ENCODE peak calls at places on chromosomes 5 and 9, in four cellular contexts. One of them, this sample, is unnamed. For H3K27me3, the result is how much of the 10 kb centered on the place peaks cover.

GRCh38 chr5:66810151-66810550 is 214.0 kb downstream of the MAST4 start:
- DNase-seq in body of pancreas: no peak
- DNase-seq in dorsolateral prefrontal cortex: no peak
- DNase-seq in PC-9: no peak
- DNase-seq in this sample: no peak

GRCh38 chr5:157994906-157995519 is 136.1 kb upstream of the CLINT1 start:
- DNase-seq in body of pancreas: peak
- DNase-seq in dorsolateral prefrontal cortex: no peak
- DNase-seq in PC-9: peak
- DNase-seq in this sample: peak

GRCh38 chr9:114027159-114027895 is 50.8 kb downstream of the AMBP start:
- DNase-seq in body of pancreas: peak
- DNase-seq in dorsolateral prefrontal cortex: no peak
- DNase-seq in PC-9: no peak
- DNase-seq in this sample: no peak

GRCh38 chr5:150142189-150142788 is 13.4 kb downstream of the PDGFRB start:
- DNase-seq in body of pancreas: no peak
- DNase-seq in dorsolateral prefrontal cortex: no peak
- DNase-seq in PC-9: no peak
- DNase-seq in this sample: no peak

GRCh38 chr9:4349841-4350418 is 50.1 kb upstream of the GLIS3 start:
- DNase-seq in body of pancreas: no peak
- DNase-seq in dorsolateral prefrontal cortex: no peak
- DNase-seq in PC-9: no peak
- DNase-seq in this sample: no peak

GRCh38 chr5:132485641-132486317 is 4.8 kb downstream of the IRF1 start:
- DNase-seq in body of pancreas: no peak
- DNase-seq in dorsolateral prefrontal cortex: no peak
- DNase-seq in PC-9: no peak
- DNase-seq in this sample: no peak

GRCh38 chr5:76345582-76345981 is 57.5 kb upstream of the IQGAP2 start:
- DNase-seq in body of pancreas: no peak
- DNase-seq in dorsolateral prefrontal cortex: no peak
- DNase-seq in PC-9: no peak
- DNase-seq in this sample: no peak

GRCh38 chr5:65213921-65214525 is 267.7 kb downstream of the ADAMTS6 start:
- DNase-seq in body of pancreas: peak
- DNase-seq in dorsolateral prefrontal cortex: no peak
- DNase-seq in PC-9: no peak
- DNase-seq in this sample: no peak

GRCh38 chr5:134580001-134580460 is 52.6 kb downstream of the SAR1B start:
- DNase-seq in body of pancreas: no peak
- DNase-seq in dorsolateral prefrontal cortex: no peak
- DNase-seq in PC-9: no peak
- DNase-seq in this sample: no peak

GRCh38 chr9:77848428-77848827 is 183.2 kb downstream of the GNAQ start:
- DNase-seq in body of pancreas: no peak
- DNase-seq in dorsolateral prefrontal cortex: peak
- DNase-seq in PC-9: no peak
- DNase-seq in this sample: no peak

GRCh38 chr5:107670028-107670926 is 460 bp downstream of the EFNA5 start:
- DNase-seq in body of pancreas: peak
- DNase-seq in dorsolateral prefrontal cortex: no peak
- DNase-seq in PC-9: peak
- DNase-seq in this sample: no peak

GRCh38 chr5:149337746-149338145 is 7.6 kb upstream of the GRPEL2 start:
- DNase-seq in body of pancreas: no peak
- DNase-seq in dorsolateral prefrontal cortex: no peak
- DNase-seq in PC-9: no peak
- DNase-seq in this sample: no peak

GRCh38 chr5:145347026-145347616 is 488.0 kb downstream of the PRELID2 start:
- DNase-seq in body of pancreas: peak
- DNase-seq in dorsolateral prefrontal cortex: no peak
- DNase-seq in PC-9: peak
- DNase-seq in this sample: no peak

GRCh38 chr5:106873558-106873957 is 797.2 kb downstream of the EFNA5 start:
- DNase-seq in body of pancreas: peak
- DNase-seq in dorsolateral prefrontal cortex: no peak
- DNase-seq in PC-9: no peak
- DNase-seq in this sample: no peak

GRCh38 chr5:178145965-178146820 is 7.5 kb downstream of the NHP2 start:
- DNase-seq in body of pancreas: peak
- DNase-seq in dorsolateral prefrontal cortex: peak
- DNase-seq in PC-9: peak
- DNase-seq in this sample: peak

GRCh38 chr5:37212096-37212495 is 37.1 kb downstream of the CPLANE1 start:
- DNase-seq in body of pancreas: no peak
- DNase-seq in dorsolateral prefrontal cortex: no peak
- DNase-seq in PC-9: no peak
- DNase-seq in this sample: no peak

GRCh38 chr5:40717281-40717680 is 37.6 kb downstream of the PTGER4 start:
- DNase-seq in body of pancreas: no peak
- DNase-seq in dorsolateral prefrontal cortex: no peak
- DNase-seq in PC-9: no peak
- DNase-seq in this sample: no peak

GRCh38 chr5:9046756-9047481 is 499.0 kb downstream of the SEMA5A start:
- DNase-seq in body of pancreas: no peak
- DNase-seq in dorsolateral prefrontal cortex: no peak
- DNase-seq in PC-9: no peak
- DNase-seq in this sample: no peak

GRCh38 chr5:11904270-11904906 is at the start of gene CTNND2:
- DNase-seq in body of pancreas: peak
- DNase-seq in dorsolateral prefrontal cortex: peak
- DNase-seq in PC-9: no peak
- DNase-seq in this sample: no peak

GRCh38 chr9:25724424-25724823 is 46.2 kb upstream of the TUSC1 start:
- DNase-seq in body of pancreas: no peak
- DNase-seq in dorsolateral prefrontal cortex: no peak
- DNase-seq in PC-9: no peak
- DNase-seq in this sample: no peak

GRCh38 chr9:133976191-133976861 is 15.8 kb downstream of the VAV2 start:
- DNase-seq in body of pancreas: no peak
- DNase-seq in dorsolateral prefrontal cortex: no peak
- DNase-seq in PC-9: no peak
- DNase-seq in this sample: no peak

GRCh38 chr9:133976888-133977287 is 15.2 kb downstream of the VAV2 start:
- DNase-seq in body of pancreas: peak
- DNase-seq in dorsolateral prefrontal cortex: no peak
- DNase-seq in PC-9: no peak
- DNase-seq in this sample: no peak

GRCh38 chr9:133979124-133979920 is 12.8 kb downstream of the VAV2 start:
- DNase-seq in body of pancreas: peak
- DNase-seq in dorsolateral prefrontal cortex: no peak
- DNase-seq in PC-9: no peak
- DNase-seq in this sample: no peak

GRCh38 chr9:133978226-133979123 is 13.6 kb downstream of the VAV2 start:
- DNase-seq in body of pancreas: peak
- DNase-seq in dorsolateral prefrontal cortex: peak
- DNase-seq in PC-9: no peak
- DNase-seq in this sample: no peak

GRCh38 chr9:133977421-133978201 is 14.5 kb downstream of the VAV2 start:
- DNase-seq in body of pancreas: peak
- DNase-seq in dorsolateral prefrontal cortex: no peak
- DNase-seq in PC-9: no peak
- DNase-seq in this sample: no peak
- TF ChIP-seq CTCF in body of pancreas: no peak
- TF ChIP-seq CTCF in dorsolateral prefrontal cortex: no peak
- TF ChIP-seq CTCF in PC-9: no peak
- TF ChIP-seq CTCF in this sample: no peak

GRCh38 chr9:89044881-89045280 is 53.6 kb downstream of the S1PR3 start:
- DNase-seq in body of pancreas: no peak
- DNase-seq in dorsolateral prefrontal cortex: no peak
- DNase-seq in PC-9: no peak
- DNase-seq in this sample: no peak
- H3K27me3 ChIP-seq in body of pancreas: under half
- H3K27me3 ChIP-seq in dorsolateral prefrontal cortex: under half
- H3K27me3 ChIP-seq in PC-9: under half
- H3K27me3 ChIP-seq in this sample: under half

GRCh38 chr9:136306691-136307208 is 2.9 kb upstream of the CCDC187 start:
- DNase-seq in body of pancreas: no peak
- DNase-seq in dorsolateral prefrontal cortex: no peak
- DNase-seq in PC-9: no peak
- DNase-seq in this sample: no peak
- H3K27ac ChIP-seq in body of pancreas: no peak
- H3K27ac ChIP-seq in dorsolateral prefrontal cortex: no peak
- H3K27ac ChIP-seq in PC-9: no peak
- H3K27ac ChIP-seq in this sample: no peak

GRCh38 chr9:101711330-101711941 is 27.0 kb downstream of the GRIN3A start:
- DNase-seq in body of pancreas: no peak
- DNase-seq in dorsolateral prefrontal cortex: no peak
- DNase-seq in PC-9: peak
- DNase-seq in this sample: no peak
- TF ChIP-seq CTCF in body of pancreas: peak
- TF ChIP-seq CTCF in dorsolateral prefrontal cortex: no peak
- TF ChIP-seq CTCF in PC-9: peak
- TF ChIP-seq CTCF in this sample: peak

DNA sequence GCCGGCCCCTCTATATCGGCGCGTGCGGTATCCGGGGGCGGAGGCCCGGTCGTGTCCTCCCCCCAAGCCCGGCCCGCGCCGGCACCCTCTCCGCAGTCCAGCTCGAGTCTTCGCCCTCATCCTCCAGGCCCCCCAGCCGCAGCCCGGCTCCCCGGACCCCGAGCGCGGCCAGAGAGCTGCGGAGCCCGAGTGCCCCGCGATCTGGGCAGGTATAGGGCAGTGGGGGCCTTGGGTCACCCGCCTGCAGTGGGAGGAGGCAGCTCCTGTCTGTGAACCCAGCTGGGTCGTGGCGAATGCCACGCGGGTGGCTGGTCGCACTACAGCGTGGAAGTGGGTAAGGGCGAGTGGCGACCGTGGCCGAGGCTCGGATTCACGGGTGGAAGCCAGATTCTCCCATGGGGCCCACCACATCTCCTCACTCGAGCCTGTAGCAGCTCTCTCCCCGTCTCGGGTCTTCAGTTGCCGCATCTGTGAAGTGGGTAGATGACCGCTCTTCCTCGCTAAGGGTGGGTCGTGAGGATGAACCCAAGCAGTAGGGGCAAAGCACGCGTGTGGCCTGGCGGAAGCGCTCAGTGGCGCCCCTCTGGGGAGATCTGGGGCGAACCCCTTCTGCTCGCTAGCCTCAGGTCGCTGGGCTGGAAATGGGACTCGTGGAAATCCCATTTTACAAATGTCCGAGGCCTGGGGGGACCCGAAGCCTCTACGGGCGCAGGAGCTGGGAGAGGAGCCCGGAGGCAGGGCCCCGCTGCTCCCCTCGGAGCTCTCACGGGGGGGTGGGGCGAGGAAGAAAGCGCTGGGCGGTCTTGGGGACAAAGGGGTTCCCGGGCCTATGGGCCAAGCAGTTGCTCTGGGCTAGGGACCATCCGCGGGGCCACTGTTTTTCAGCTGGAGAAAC is 1.9 kb downstream of the NR5A1 start:
- DNase-seq in body of pancreas: no peak
- DNase-seq in dorsolateral prefrontal cortex: no peak
- DNase-seq in PC-9: no peak
- DNase-seq in this sample: no peak
- H3K27me3 ChIP-seq in body of pancreas: under half
- H3K27me3 ChIP-seq in dorsolateral prefrontal cortex: under half
- H3K27me3 ChIP-seq in PC-9: under half
- H3K27me3 ChIP-seq in this sample: under half

DNA sequence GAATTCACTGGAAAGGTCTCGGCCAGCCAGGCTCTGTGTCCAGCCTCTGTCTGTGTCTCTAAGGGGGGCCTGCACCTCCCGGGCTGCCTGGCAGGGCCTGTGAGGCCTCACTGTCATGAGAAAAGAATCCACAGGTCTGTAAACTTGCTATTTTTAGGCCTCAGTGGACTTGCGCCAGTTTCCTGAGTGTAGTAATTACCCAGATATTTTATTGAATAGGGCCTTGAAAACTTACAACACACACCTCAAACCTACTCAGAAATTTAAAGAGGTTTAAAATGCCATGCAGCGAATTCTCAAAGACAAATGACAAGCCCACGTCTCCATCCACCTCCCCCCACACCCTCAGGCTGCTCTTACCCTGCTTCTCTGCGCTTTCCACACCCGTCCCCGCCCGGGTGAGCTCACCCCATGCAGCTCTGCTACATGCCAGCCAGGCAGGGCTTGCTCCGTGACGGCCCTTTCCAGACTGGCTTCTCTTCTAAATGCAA is 8.8 kb upstream of the TENT4A start:
- DNase-seq in body of pancreas: peak
- DNase-seq in dorsolateral prefrontal cortex: no peak
- DNase-seq in PC-9: peak
- DNase-seq in this sample: no peak
- H3K27ac ChIP-seq in body of pancreas: peak
- H3K27ac ChIP-seq in dorsolateral prefrontal cortex: no peak
- H3K27ac ChIP-seq in PC-9: peak
- H3K27ac ChIP-seq in this sample: no peak

GRCh38 chr9:127129718-127130085 is 7.3 kb upstream of the ANGPTL2 start:
- DNase-seq in body of pancreas: no peak
- DNase-seq in dorsolateral prefrontal cortex: no peak
- DNase-seq in PC-9: no peak
- DNase-seq in this sample: no peak
- TF ChIP-seq CTCF in body of pancreas: no peak
- TF ChIP-seq CTCF in dorsolateral prefrontal cortex: no peak
- TF ChIP-seq CTCF in PC-9: no peak
- TF ChIP-seq CTCF in this sample: no peak

This sample was measured in CD4-positive, alpha-beta T cell.